ENCODE peak calls at places on chromosome 3, in nine cellular contexts. L, X, G, I, W, V, A, Z and P are unnamed samples.

GRCh38 chr3:193987186-193987585 is 148.8 kb upstream of the HES1 start:
- DNase-seq in W (peak; percentile 78), L (no peak), G (peak; percentile 52), V (no peak), X (no peak), I (no peak), Z (no peak), A (no peak), P (no peak)

GRCh38 chr3:130783629-130784028 is 37.0 kb upstream of the PIK3R4 start:
- DNase-seq in A (no peak), Z (no peak), V (no peak), L (peak; percentile 5), W (peak; percentile 80), I (no peak), X (no peak), G (no peak), P (no peak)

GRCh38 chr3:186213946-186214345 is 105.1 kb upstream of the ETV5 start:
- DNase-seq in Z (peak; percentile 50), L (peak; percentile 42), A (peak; percentile 34), G (no peak), V (no peak), I (no peak), W (no peak), X (no peak), P (no peak)

GRCh38 chr3:125594581-125595011 is 701 bp downstream of the OSBPL11 start:
- DNase-seq in A (peak; percentile 13), V (peak; percentile 40), I (no peak), W (peak; percentile 6), G (no peak), Z (no peak), X (no peak), L (peak; percentile 34), P (no peak)

GRCh38 chr3:172586447-172586846 is 63.2 kb upstream of the TNFSF10 start:
- DNase-seq in X (no peak), L (peak; percentile 58), Z (no peak), W (peak; percentile 48), G (no peak), I (no peak), A (no peak), V (no peak), P (no peak)

GRCh38 chr3:185103359-185104127 is 49.3 kb downstream of the C3orf70 start:
- DNase-seq in Z (no peak), A (no peak), I (no peak), W (peak; percentile 36), X (no peak), L (no peak), G (no peak), V (no peak), P (no peak)

GRCh38 chr3:41653575-41654239 is 308.2 kb downstream of the ULK4 start:
- DNase-seq in X (no peak), L (peak; percentile 91), I (no peak), Z (peak; percentile 8), A (no peak), G (no peak), W (peak; percentile 11), V (no peak), P (no peak)

GRCh38 chr3:138451595-138452162 is 17.3 kb downstream of the ESYT3 start:
- DNase-seq in I (no peak), V (peak; percentile 18), A (no peak), W (no peak), Z (no peak), L (no peak), G (no peak), X (no peak), P (no peak)

GRCh38 chr3:55481067-55481917 is 5.8 kb downstream of the WNT5A start:
- DNase-seq in I (no peak), W (peak; percentile 53), A (no peak), L (peak; percentile 58), Z (peak; percentile 75), X (peak; percentile 70), G (no peak), V (peak; percentile 38), P (no peak)

GRCh38 chr3:120344349-120344748 is 4.8 kb downstream of the LRRC58 start:
- DNase-seq in X (no peak), G (no peak), Z (peak; percentile 18), L (peak; percentile 23), I (no peak), V (no peak), W (peak; percentile 15), A (peak; percentile 17), P (no peak)

GRCh38 chr3:141643391-141643790 is 94.7 kb upstream of the RNF7 start:
- DNase-seq in A (no peak), V (no peak), I (no peak), X (no peak), L (peak; percentile 64), G (peak; percentile 96), W (peak; percentile 44), Z (peak; percentile 18), P (no peak)

GRCh38 chr3:178352300-178353021 is 183.8 kb upstream of the KCNMB2 start:
- DNase-seq in L (peak; percentile 94), X (no peak), A (no peak), Z (peak; percentile 86), V (no peak), G (peak; percentile 78), I (peak; percentile 60), W (peak; percentile 94), P (peak; percentile 86)

GRCh38 chr3:154018100-154018696 is 103.0 kb upstream of the ARHGEF26 start:
- DNase-seq in L (peak; percentile 31), V (no peak), W (peak; percentile 43), Z (peak; percentile 22), A (peak; percentile 38), G (no peak), X (no peak), I (no peak), P (no peak)

GRCh38 chr3:40719660-40720287 is 195.0 kb downstream of the ZNF621 start:
- DNase-seq in W (peak; percentile 15), X (no peak), I (no peak), L (peak; percentile 40), G (no peak), Z (peak; percentile 46), A (no peak), V (no peak), P (no peak)

GRCh38 chr3:185657691-185658503 is 71.8 kb downstream of the SENP2 start:
- DNase-seq in Z (no peak), X (no peak), G (no peak), A (no peak), L (no peak), V (no peak), I (no peak), W (no peak), P (no peak)

GRCh38 chr3:190038050-190038631 is 82.6 kb downstream of the P3H2 start:
- DNase-seq in W (peak; percentile 74), V (peak; percentile 49), A (no peak), Z (peak; percentile 79), X (no peak), L (peak; percentile 86), G (no peak), I (peak; percentile 32), P (no peak)

GRCh38 chr3:50155491-50155878 is 361 bp downstream of the SEMA3F start:
- DNase-seq in V (no peak), I (no peak), W (no peak), G (no peak), X (no peak), A (no peak), L (no peak), Z (no peak), P (no peak)
- H3K4me3 ChIP-seq in V (peak overlapping the region; percentile 66), I (peak overlapping the region; percentile 66), W (peak overlapping the region; percentile 47), G (peak overlapping the region; percentile 69), X (peak overlapping the region; percentile 79), A (no peak overlapping the region), L (peak overlapping the region; percentile 44), Z (peak overlapping the region; percentile 15), P (peak overlapping the region; percentile 85)

GRCh38 chr3:1093216-1093615 is 392 bp downstream of the CNTN6 start:
- DNase-seq in X (no peak), G (no peak), A (no peak), W (no peak), L (no peak), Z (no peak), I (no peak), V (no peak), P (no peak)

GRCh38 chr3:1092061-1092460 is 763 bp upstream of the CNTN6 start:
- DNase-seq in I (no peak), G (no peak), V (no peak), Z (no peak), L (no peak), X (no peak), A (no peak), W (no peak), P (no peak)

GRCh38 chr3:1088503-1088902 is 4.3 kb upstream of the CNTN6 start:
- DNase-seq in V (no peak), G (no peak), I (no peak), A (no peak), L (no peak), X (no peak), Z (no peak), W (no peak), P (no peak)

GRCh38 chr3:1092771-1093170 is at the start of gene CNTN6:
- DNase-seq in X (no peak), I (peak; percentile 12), A (no peak), G (no peak), W (peak; percentile 1), L (peak; percentile 15), V (no peak), Z (no peak), P (no peak)

GRCh38 chr3:1091276-1091675 is 1.5 kb upstream of the CNTN6 start:
- DNase-seq in X (no peak), I (peak; percentile 19), Z (no peak), L (peak; percentile 2), G (peak; percentile 18), V (no peak), A (no peak), W (no peak), P (peak; percentile 23)
- H3K4me3 ChIP-seq in X (no peak overlapping the region), I (no peak overlapping the region), Z (no peak overlapping the region), L (no peak overlapping the region), G (no peak overlapping the region), V (no peak overlapping the region), A (no peak overlapping the region), W (no peak overlapping the region), P (no peak overlapping the region)

GRCh38 chr3:175273573-175273972 is 414.4 kb downstream of the NAALADL2 start:
- DNase-seq in X (no peak), L (no peak), G (no peak), W (no peak), V (no peak), I (no peak), A (no peak), Z (no peak), P (no peak)
- H3K4me3 ChIP-seq in X (no peak overlapping the region), L (no peak overlapping the region), G (no peak overlapping the region), W (no peak overlapping the region), V (no peak overlapping the region), I (no peak overlapping the region), A (no peak overlapping the region), Z (no peak overlapping the region), P (no peak overlapping the region)

DNA sequence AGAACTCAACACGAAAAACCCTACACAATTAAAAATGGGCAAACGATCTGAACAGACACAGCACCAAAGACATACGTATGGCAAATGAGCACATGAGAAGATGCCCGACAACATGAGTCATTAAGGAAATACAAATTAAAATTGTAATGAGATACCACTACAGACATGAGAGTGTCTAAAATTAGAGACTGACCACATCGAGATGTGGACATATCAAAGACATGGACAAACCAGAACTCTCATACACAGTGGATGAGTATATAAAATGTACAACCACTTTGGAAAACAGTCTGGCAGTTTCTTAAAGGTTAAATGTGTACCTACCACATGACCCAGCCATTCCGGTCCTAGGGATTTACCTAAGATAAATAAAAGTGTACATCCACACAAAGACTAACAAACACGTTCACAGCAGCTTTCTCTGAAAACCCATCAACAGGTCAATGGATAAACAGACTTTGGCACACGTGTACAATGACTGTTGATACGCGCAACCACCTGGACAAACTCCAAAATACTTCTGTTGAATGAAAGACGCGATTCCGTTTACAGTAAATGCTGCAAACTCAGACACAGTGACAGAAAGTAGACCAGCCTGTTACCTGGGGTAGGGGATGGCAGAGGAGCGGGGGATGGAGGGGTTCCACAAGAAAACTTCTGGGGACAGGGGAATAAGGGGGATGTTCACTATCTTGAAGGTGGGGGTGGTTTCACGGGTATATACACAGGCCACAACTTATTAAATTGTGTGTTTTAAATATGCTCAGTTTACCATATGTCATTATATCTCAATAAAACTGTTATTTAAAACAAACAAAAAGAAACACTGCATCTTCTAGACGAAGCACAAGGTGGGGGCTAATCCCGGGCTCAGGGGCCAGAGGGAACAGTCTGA is 2.1 kb downstream of the TNK2 start:
- DNase-seq in W (no peak), L (peak; percentile 44), G (no peak), Z (peak; percentile 74), V (no peak), I (no peak), X (peak; percentile 22), A (peak; percentile 75), P (no peak)
- H3K4me3 ChIP-seq in W (no peak overlapping the region), L (no peak overlapping the region), G (no peak overlapping the region), Z (no peak overlapping the region), V (no peak overlapping the region), I (no peak overlapping the region), X (peak overlapping the region; percentile 73), A (peak overlapping the region; percentile 72), P (no peak overlapping the region)